ENCODE peak calls at places on chromosomes 2 and 18, in nine cellular contexts. One of them, this sample, is unnamed.
A peak's percentile ranks its signal among the peaks of the same experiment; 100 is the strongest.

GRCh38 chr2:96083064-96083889 is 33.1 kb downstream of the ADRA2B start:
- DNase-seq in cardiac fibroblast: no peak
- DNase-seq in kidney: no peak
- DNase-seq in coronary artery: no peak
- DNase-seq in upper lobe of left lung: peak; percentile 14
- DNase-seq in fibroblast of lung: no peak
- DNase-seq in nephron progenitor cell: no peak
- DNase-seq in A549: no peak
- DNase-seq in fibroblast of mammary gland: no peak
- DNase-seq in this sample: no peak

GRCh38 chr2:586518-587370 is 90.5 kb downstream of the TMEM18 start:
- DNase-seq in fibroblast of mammary gland: no peak
- DNase-seq in A549: no peak
- DNase-seq in upper lobe of left lung: no peak
- DNase-seq in fibroblast of lung: no peak
- DNase-seq in cardiac fibroblast: no peak
- DNase-seq in coronary artery: peak; percentile 24
- DNase-seq in nephron progenitor cell: no peak
- DNase-seq in kidney: peak; percentile 71
- DNase-seq in this sample: no peak

GRCh38 chr2:233384017-233384416 is 29.7 kb downstream of the DGKD start:
- DNase-seq in upper lobe of left lung: no peak
- DNase-seq in fibroblast of lung: no peak
- DNase-seq in nephron progenitor cell: no peak
- DNase-seq in cardiac fibroblast: no peak
- DNase-seq in fibroblast of mammary gland: no peak
- DNase-seq in kidney: no peak
- DNase-seq in A549: no peak
- DNase-seq in coronary artery: no peak
- DNase-seq in this sample: no peak

GRCh38 chr2:219630770-219631405 is 3.5 kb downstream of the SLC4A3 start:
- DNase-seq in coronary artery: no peak
- DNase-seq in kidney: no peak
- DNase-seq in nephron progenitor cell: no peak
- DNase-seq in fibroblast of lung: no peak
- DNase-seq in fibroblast of mammary gland: no peak
- DNase-seq in cardiac fibroblast: no peak
- DNase-seq in A549: no peak
- DNase-seq in upper lobe of left lung: no peak
- DNase-seq in this sample: no peak

GRCh38 chr2:128734521-128735295 is 416.0 kb upstream of the HS6ST1 start:
- DNase-seq in cardiac fibroblast: peak; percentile 66
- DNase-seq in fibroblast of mammary gland: peak; percentile 82
- DNase-seq in fibroblast of lung: peak; percentile 68
- DNase-seq in coronary artery: no peak
- DNase-seq in A549: no peak
- DNase-seq in kidney: peak; percentile 89
- DNase-seq in upper lobe of left lung: peak; percentile 63
- DNase-seq in nephron progenitor cell: no peak
- DNase-seq in this sample: no peak

GRCh38 chr2:69299772-69300516 is 87.1 kb downstream of the GFPT1 start:
- DNase-seq in coronary artery: no peak
- DNase-seq in cardiac fibroblast: peak; percentile 52
- DNase-seq in upper lobe of left lung: no peak
- DNase-seq in fibroblast of mammary gland: no peak
- DNase-seq in fibroblast of lung: no peak
- DNase-seq in nephron progenitor cell: no peak
- DNase-seq in kidney: no peak
- DNase-seq in A549: no peak
- DNase-seq in this sample: no peak

GRCh38 chr18:41268271-41268670 is 686.8 kb upstream of the PIK3C3 start:
- DNase-seq in cardiac fibroblast: no peak
- DNase-seq in fibroblast of lung: no peak
- DNase-seq in kidney: no peak
- DNase-seq in fibroblast of mammary gland: no peak
- DNase-seq in upper lobe of left lung: no peak
- DNase-seq in coronary artery: no peak
- DNase-seq in A549: no peak
- DNase-seq in nephron progenitor cell: no peak
- DNase-seq in this sample: no peak

GRCh38 chr2:95346236-95346737 is 49.1 kb downstream of the KCNIP3 start:
- DNase-seq in cardiac fibroblast: peak; percentile 80
- DNase-seq in coronary artery: peak; percentile 75
- DNase-seq in fibroblast of lung: peak; percentile 66
- DNase-seq in kidney: peak; percentile 84
- DNase-seq in fibroblast of mammary gland: peak; percentile 68
- DNase-seq in A549: peak; percentile 38
- DNase-seq in nephron progenitor cell: peak; percentile 60
- DNase-seq in upper lobe of left lung: peak; percentile 40
- DNase-seq in this sample: no peak

GRCh38 chr2:45992021-45992745 is 305.0 kb upstream of the EPAS1 start:
- DNase-seq in fibroblast of lung: peak; percentile 90
- DNase-seq in fibroblast of mammary gland: peak; percentile 85
- DNase-seq in cardiac fibroblast: peak; percentile 88
- DNase-seq in A549: peak; percentile 88
- DNase-seq in kidney: peak; percentile 63
- DNase-seq in coronary artery: peak; percentile 85
- DNase-seq in nephron progenitor cell: no peak
- DNase-seq in upper lobe of left lung: peak; percentile 78
- DNase-seq in this sample: peak; percentile 67

GRCh38 chr2:216211614-216212013 is 102.5 kb downstream of the XRCC5 start:
- DNase-seq in kidney: no peak
- DNase-seq in fibroblast of lung: no peak
- DNase-seq in A549: no peak
- DNase-seq in coronary artery: no peak
- DNase-seq in nephron progenitor cell: no peak
- DNase-seq in upper lobe of left lung: no peak
- DNase-seq in fibroblast of mammary gland: no peak
- DNase-seq in cardiac fibroblast: no peak
- DNase-seq in this sample: no peak

GRCh38 chr2:123894167-123894566 is 130.9 kb upstream of the CNTNAP5 start:
- DNase-seq in upper lobe of left lung: no peak
- DNase-seq in fibroblast of mammary gland: no peak
- DNase-seq in nephron progenitor cell: no peak
- DNase-seq in A549: no peak
- DNase-seq in cardiac fibroblast: no peak
- DNase-seq in coronary artery: no peak
- DNase-seq in kidney: no peak
- DNase-seq in fibroblast of lung: no peak
- DNase-seq in this sample: no peak

GRCh38 chr2:175877845-175878563 is 124.1 kb downstream of the LNPK start:
- DNase-seq in nephron progenitor cell: no peak
- DNase-seq in fibroblast of lung: no peak
- DNase-seq in coronary artery: no peak
- DNase-seq in upper lobe of left lung: no peak
- DNase-seq in cardiac fibroblast: no peak
- DNase-seq in fibroblast of mammary gland: peak; percentile 82
- DNase-seq in kidney: no peak
- DNase-seq in A549: no peak
- DNase-seq in this sample: no peak

GRCh38 chr18:30533716-30534115 is 508.8 kb downstream of the DSC3 start:
- DNase-seq in fibroblast of mammary gland: no peak
- DNase-seq in upper lobe of left lung: no peak
- DNase-seq in cardiac fibroblast: no peak
- DNase-seq in fibroblast of lung: no peak
- DNase-seq in coronary artery: no peak
- DNase-seq in A549: no peak
- DNase-seq in kidney: no peak
- DNase-seq in nephron progenitor cell: no peak
- DNase-seq in this sample: no peak

GRCh38 chr2:27954261-27954673 is 63.7 kb downstream of the BABAM2 start:
- DNase-seq in fibroblast of mammary gland: peak; percentile 66
- DNase-seq in kidney: no peak
- DNase-seq in fibroblast of lung: peak; percentile 56
- DNase-seq in A549: no peak
- DNase-seq in cardiac fibroblast: peak; percentile 50
- DNase-seq in coronary artery: no peak
- DNase-seq in upper lobe of left lung: no peak
- DNase-seq in nephron progenitor cell: no peak
- DNase-seq in this sample: no peak

GRCh38 chr18:78603102-78603501 is 376.5 kb upstream of the SALL3 start:
- DNase-seq in fibroblast of mammary gland: no peak
- DNase-seq in kidney: no peak
- DNase-seq in coronary artery: no peak
- DNase-seq in A549: no peak
- DNase-seq in fibroblast of lung: no peak
- DNase-seq in nephron progenitor cell: no peak
- DNase-seq in cardiac fibroblast: no peak
- DNase-seq in upper lobe of left lung: no peak
- DNase-seq in this sample: no peak

GRCh38 chr2:9753276-9753600 is 90.0 kb upstream of the TAF1B start:
- DNase-seq in cardiac fibroblast: peak; percentile 94
- DNase-seq in nephron progenitor cell: no peak
- DNase-seq in fibroblast of lung: peak; percentile 89
- DNase-seq in coronary artery: no peak
- DNase-seq in A549: peak; percentile 88
- DNase-seq in upper lobe of left lung: peak; percentile 65
- DNase-seq in fibroblast of mammary gland: peak; percentile 97
- DNase-seq in kidney: peak; percentile 79
- DNase-seq in this sample: peak; percentile 72

GRCh38 chr18:55265916-55266488 is 306.7 kb upstream of the CCDC68 start:
- DNase-seq in fibroblast of mammary gland: peak; percentile 80
- DNase-seq in cardiac fibroblast: no peak
- DNase-seq in nephron progenitor cell: no peak
- DNase-seq in A549: no peak
- DNase-seq in kidney: no peak
- DNase-seq in fibroblast of lung: peak; percentile 71
- DNase-seq in upper lobe of left lung: no peak
- DNase-seq in coronary artery: no peak
- DNase-seq in this sample: no peak

DNA sequence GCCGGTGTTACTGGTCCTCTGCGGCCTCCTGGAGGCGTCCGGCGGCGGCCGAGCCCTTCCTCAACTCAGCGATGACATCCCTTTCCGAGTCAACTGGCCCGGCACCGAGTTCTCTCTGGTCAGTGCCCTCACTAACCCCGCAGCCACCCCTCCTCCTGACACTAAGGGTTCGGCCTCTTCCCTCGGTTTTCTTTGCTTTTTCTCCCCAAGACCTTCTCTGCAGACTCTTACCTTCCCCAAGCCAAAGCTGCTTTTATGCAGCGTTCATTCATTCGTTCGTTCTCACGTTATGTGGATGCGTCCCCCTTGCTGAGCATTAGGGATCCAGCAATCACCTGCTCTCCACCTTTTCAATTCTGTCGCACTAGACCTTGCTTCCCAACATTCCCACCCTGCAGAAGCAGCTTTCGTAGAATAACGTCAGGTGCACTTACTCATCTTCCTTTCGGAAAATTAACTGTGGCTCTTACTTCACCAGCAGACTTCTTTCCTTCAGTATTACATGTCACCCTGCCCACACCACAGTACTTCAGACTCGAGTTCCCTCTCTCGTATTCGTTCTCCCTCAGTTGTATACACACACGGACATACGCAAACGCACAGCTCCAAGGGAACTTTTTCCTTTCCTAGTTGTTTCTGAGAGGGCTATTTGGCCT is 539 bp downstream of the ERLEC1 start:
- DNase-seq in coronary artery: no peak
- DNase-seq in nephron progenitor cell: no peak
- DNase-seq in cardiac fibroblast: no peak
- DNase-seq in A549: no peak
- DNase-seq in fibroblast of lung: no peak
- DNase-seq in fibroblast of mammary gland: peak; percentile 41
- DNase-seq in upper lobe of left lung: peak; percentile 69
- DNase-seq in kidney: no peak
- DNase-seq in this sample: no peak
- TF ChIP-seq CTCF in coronary artery: no peak
- TF ChIP-seq CTCF in nephron progenitor cell: no peak
- TF ChIP-seq CTCF in cardiac fibroblast: no peak
- TF ChIP-seq CTCF in A549: no peak
- TF ChIP-seq CTCF in fibroblast of lung: no peak
- TF ChIP-seq CTCF in fibroblast of mammary gland: no peak
- TF ChIP-seq CTCF in upper lobe of left lung: no peak
- TF ChIP-seq CTCF in kidney: no peak
- TF ChIP-seq CTCF in this sample: no peak

GRCh38 chr2:101893676-101894381 is 97.9 kb upstream of the IL1R2 start:
- DNase-seq in nephron progenitor cell: no peak
- DNase-seq in fibroblast of lung: peak; percentile 24
- DNase-seq in coronary artery: no peak
- DNase-seq in fibroblast of mammary gland: no peak
- DNase-seq in A549: no peak
- DNase-seq in upper lobe of left lung: no peak
- DNase-seq in cardiac fibroblast: no peak
- DNase-seq in kidney: no peak
- DNase-seq in this sample: no peak
- TF ChIP-seq CTCF in nephron progenitor cell: no peak
- TF ChIP-seq CTCF in fibroblast of lung: no peak
- TF ChIP-seq CTCF in coronary artery: no peak
- TF ChIP-seq CTCF in fibroblast of mammary gland: no peak
- TF ChIP-seq CTCF in A549: no peak
- TF ChIP-seq CTCF in upper lobe of left lung: no peak
- TF ChIP-seq CTCF in cardiac fibroblast: no peak
- TF ChIP-seq CTCF in kidney: no peak
- TF ChIP-seq CTCF in this sample: no peak

GRCh38 chr18:62991959-62992358 is 276.6 kb downstream of the PHLPP1 start:
- DNase-seq in coronary artery: no peak
- DNase-seq in fibroblast of mammary gland: no peak
- DNase-seq in fibroblast of lung: no peak
- DNase-seq in nephron progenitor cell: no peak
- DNase-seq in cardiac fibroblast: no peak
- DNase-seq in A549: no peak
- DNase-seq in upper lobe of left lung: no peak
- DNase-seq in kidney: no peak
- DNase-seq in this sample: no peak
- TF ChIP-seq CTCF in coronary artery: no peak
- TF ChIP-seq CTCF in fibroblast of mammary gland: no peak
- TF ChIP-seq CTCF in fibroblast of lung: no peak
- TF ChIP-seq CTCF in nephron progenitor cell: no peak
- TF ChIP-seq CTCF in cardiac fibroblast: no peak
- TF ChIP-seq CTCF in A549: no peak
- TF ChIP-seq CTCF in upper lobe of left lung: no peak
- TF ChIP-seq CTCF in kidney: no peak
- TF ChIP-seq CTCF in this sample: no peak

DNA sequence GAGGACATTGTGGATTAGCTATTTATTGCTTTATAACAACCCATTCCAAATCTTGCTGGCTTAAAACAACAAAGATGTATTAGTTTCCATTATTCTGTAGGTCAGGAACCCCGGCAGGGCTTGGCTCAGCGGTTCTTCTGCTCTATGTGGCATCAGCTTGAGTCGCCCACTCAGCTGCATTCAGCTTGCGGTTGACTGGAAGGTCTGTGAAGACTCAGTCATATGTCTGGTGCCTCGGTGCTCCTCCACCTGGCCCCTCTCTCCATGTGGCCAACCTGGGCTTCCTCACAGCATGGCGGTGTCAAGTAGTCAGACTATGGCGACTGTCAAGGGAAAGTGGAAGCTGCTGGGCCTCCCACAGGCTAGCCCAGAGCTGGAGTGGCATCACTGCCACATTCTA is 48.6 kb downstream of the EMILIN2 start:
- DNase-seq in fibroblast of mammary gland: no peak
- DNase-seq in coronary artery: no peak
- DNase-seq in cardiac fibroblast: no peak
- DNase-seq in fibroblast of lung: no peak
- DNase-seq in upper lobe of left lung: peak; percentile 13
- DNase-seq in kidney: no peak
- DNase-seq in nephron progenitor cell: no peak
- DNase-seq in A549: no peak
- DNase-seq in this sample: no peak
- TF ChIP-seq CTCF in fibroblast of mammary gland: no peak
- TF ChIP-seq CTCF in coronary artery: no peak
- TF ChIP-seq CTCF in cardiac fibroblast: no peak
- TF ChIP-seq CTCF in fibroblast of lung: no peak
- TF ChIP-seq CTCF in upper lobe of left lung: no peak
- TF ChIP-seq CTCF in kidney: no peak
- TF ChIP-seq CTCF in nephron progenitor cell: no peak
- TF ChIP-seq CTCF in A549: no peak
- TF ChIP-seq CTCF in this sample: no peak